ENCODE peak calls at places on chromosomes 6 and 20, in eight cellular contexts. I is testis; U is HCT116; F is upper lobe of right lung; G is CD8-positive, alpha-beta T cell; K is astrocyte; X is fibroblast of pulmonary artery; Y is A549. D is an unnamed sample.

GRCh38 chr6:67016921-67017460 is 1310.0 kb upstream of the EYS start:
- DNase-seq in F (no peak), K (no peak), G (no peak), Y (no peak), U (no peak), I (no peak), X (no peak), D (no peak)

GRCh38 chr6:141103246-141103645 is 1029.5 kb upstream of the GJE1 start:
- DNase-seq in K (peak), G (no peak), X (peak), U (peak), F (no peak), Y (no peak), I (no peak), D (no peak)

GRCh38 chr6:123030292-123030691 is 34.3 kb downstream of the CLVS2 start:
- DNase-seq in X (no peak), K (no peak), G (no peak), I (no peak), F (no peak), Y (no peak), U (no peak), D (no peak)

GRCh38 chr20:48455606-48456360 is 372.0 kb downstream of the PREX1 start:
- DNase-seq in I (no peak), G (no peak), U (no peak), K (no peak), F (peak), Y (no peak), X (no peak), D (no peak)

GRCh38 chr20:60900581-60900980 is 351.5 kb upstream of the CDH4 start:
- DNase-seq in G (no peak), I (no peak), F (no peak), X (no peak), U (no peak), K (no peak), Y (no peak), D (no peak)

GRCh38 chr6:96704713-96705112 is 132.6 kb downstream of the GPR63 start:
- DNase-seq in U (no peak), I (no peak), X (no peak), Y (no peak), G (no peak), F (no peak), K (no peak), D (no peak)

GRCh38 chr20:10671850-10672578 is 1.8 kb downstream of the JAG1 start:
- DNase-seq in G (no peak), F (peak), I (peak), X (no peak), K (no peak), Y (no peak), U (no peak), D (peak)

GRCh38 chr6:37987008-37987407 is 167.5 kb downstream of the ZFAND3 start:
- DNase-seq in K (peak), X (peak), Y (peak), F (no peak), U (no peak), G (no peak), I (no peak), D (no peak)

GRCh38 chr20:53044296-53044695 is 72.1 kb downstream of the TSHZ2 start:
- DNase-seq in G (no peak), F (no peak), X (no peak), K (no peak), I (no peak), Y (no peak), U (no peak), D (no peak)

GRCh38 chr6:73728548-73729205 is 32.7 kb downstream of the CD109 start:
- DNase-seq in F (no peak), X (no peak), Y (no peak), K (no peak), U (no peak), I (no peak), G (no peak), D (no peak)

GRCh38 chr6:135170238-135170637 is 10.9 kb upstream of the MYB start:
- DNase-seq in F (no peak), K (no peak), G (no peak), Y (no peak), X (no peak), U (no peak), I (no peak), D (no peak)

GRCh38 chr6:32096394-32097258 is 12.5 kb downstream of the TNXB start:
- DNase-seq in K (no peak), Y (no peak), X (no peak), I (no peak), F (no peak), G (no peak), U (no peak), D (no peak)
- H3K4me3 ChIP-seq in K (no peak), Y (no peak), X (no peak), I (no peak), F (peak), G (peak), U (no peak), D (no peak)

GRCh38 chr6:166939894-166940293 is 16.5 kb downstream of the RNASET2 start:
- DNase-seq in X (no peak), Y (no peak), I (no peak), K (no peak), U (no peak), F (no peak), G (no peak), D (peak)
- H3K4me3 ChIP-seq in X (no peak), Y (no peak), I (no peak), K (no peak), U (no peak), F (no peak), G (no peak), D (no peak)

GRCh38 chr20:49630396-49630951 is 62.5 kb upstream of the PTGIS start:
- DNase-seq in K (no peak), X (no peak), G (no peak), Y (no peak), U (no peak), F (peak), I (no peak), D (no peak)
- H3K4me3 ChIP-seq in K (no peak), X (no peak), G (no peak), Y (no peak), U (no peak), F (no peak), I (no peak), D (no peak)

DNA sequence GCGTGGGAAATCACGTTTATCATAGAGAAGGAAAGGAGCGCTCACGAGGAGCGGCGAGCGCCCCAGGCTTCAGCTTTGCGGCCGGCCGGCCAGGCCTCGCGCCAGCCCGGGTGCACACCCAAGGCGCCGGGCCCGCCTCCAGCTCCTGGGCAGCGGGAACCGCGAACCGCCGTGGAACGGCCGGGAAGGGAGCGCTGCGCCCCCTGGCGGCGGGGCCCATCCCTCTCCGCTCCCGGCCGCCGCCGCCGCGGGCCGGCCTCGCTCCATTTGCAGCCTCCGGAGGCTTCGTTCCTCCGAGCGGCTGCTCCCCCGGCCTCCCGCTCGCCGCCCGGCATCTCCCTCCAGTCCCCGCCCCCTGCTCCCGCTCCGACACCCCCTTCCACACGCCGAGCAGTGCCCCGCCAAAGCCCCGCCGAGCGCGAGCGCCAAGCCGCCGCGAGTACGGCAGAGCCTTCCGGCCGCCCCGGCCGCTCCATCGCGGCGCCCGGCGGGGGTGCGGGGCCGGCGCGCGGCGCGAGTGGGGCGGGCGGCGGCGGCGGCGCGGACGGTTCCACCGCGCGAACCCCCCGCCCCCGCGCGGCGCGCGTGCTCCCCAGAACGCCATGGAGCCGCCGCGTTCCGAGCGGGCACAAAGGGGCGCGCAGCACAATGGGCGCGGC is 973 bp downstream of the BEND3 start:
- DNase-seq in Y (peak), U (peak), G (peak), F (peak), K (peak), X (peak), I (peak), D (peak)
- H3K4me3 ChIP-seq in Y (peak), U (peak), G (peak), F (peak), K (peak), X (peak), I (peak), D (peak)

D was measured in right cardiac atrium.